ENCODE peak calls at places on chromosomes 7 and 10, in nine cellular contexts. One of them, this sample, is unnamed.

GRCh38 chr7:74199551-74200355 is 10.1 kb upstream of the LAT2 start:
- DNase-seq in NCI-H510A: no peak
- DNase-seq in activated CD4-positive, alpha-beta T cell treated with anti-CD3 and anti-CD28 coated beads, Interleukin-2, amount 50 U/mL, for 24 hours: no peak
- DNase-seq in T follicular helper cell: no peak
- DNase-seq in lung: no peak
- DNase-seq in NCI-H2171: no peak
- DNase-seq in T-helper 1 cell: no peak
- DNase-seq in nucleus accumbens: no peak
- DNase-seq in GM03348: no peak
- DNase-seq in this sample: no peak

GRCh38 chr7:45917658-45918057 is 3.4 kb downstream of the IGFBP3 start:
- DNase-seq in nucleus accumbens: peak; percentile 40
- DNase-seq in NCI-H510A: no peak
- DNase-seq in NCI-H2171: peak; percentile 32
- DNase-seq in T follicular helper cell: peak; percentile 61
- DNase-seq in lung: peak; percentile 77
- DNase-seq in GM03348: peak; percentile 90
- DNase-seq in T-helper 1 cell: peak; percentile 65
- DNase-seq in activated CD4-positive, alpha-beta T cell treated with anti-CD3 and anti-CD28 coated beads, Interleukin-2, amount 50 U/mL, for 24 hours: peak; percentile 64
- DNase-seq in this sample: no peak

GRCh38 chr7:83827036-83827435 is 178.1 kb upstream of the SEMA3E start:
- DNase-seq in lung: no peak
- DNase-seq in T follicular helper cell: no peak
- DNase-seq in GM03348: no peak
- DNase-seq in activated CD4-positive, alpha-beta T cell treated with anti-CD3 and anti-CD28 coated beads, Interleukin-2, amount 50 U/mL, for 24 hours: no peak
- DNase-seq in T-helper 1 cell: no peak
- DNase-seq in NCI-H2171: no peak
- DNase-seq in nucleus accumbens: no peak
- DNase-seq in NCI-H510A: no peak
- DNase-seq in this sample: no peak

GRCh38 chr10:86931872-86932271 is 25.5 kb downstream of the MMRN2 start:
- DNase-seq in NCI-H2171: no peak
- DNase-seq in nucleus accumbens: no peak
- DNase-seq in activated CD4-positive, alpha-beta T cell treated with anti-CD3 and anti-CD28 coated beads, Interleukin-2, amount 50 U/mL, for 24 hours: no peak
- DNase-seq in GM03348: peak; percentile 31
- DNase-seq in T-helper 1 cell: no peak
- DNase-seq in lung: no peak
- DNase-seq in NCI-H510A: no peak
- DNase-seq in T follicular helper cell: no peak
- DNase-seq in this sample: no peak

GRCh38 chr10:34558093-34558492 is 257.0 kb downstream of the PARD3 start:
- DNase-seq in T-helper 1 cell: no peak
- DNase-seq in GM03348: no peak
- DNase-seq in NCI-H2171: no peak
- DNase-seq in lung: no peak
- DNase-seq in nucleus accumbens: no peak
- DNase-seq in activated CD4-positive, alpha-beta T cell treated with anti-CD3 and anti-CD28 coated beads, Interleukin-2, amount 50 U/mL, for 24 hours: no peak
- DNase-seq in NCI-H510A: no peak
- DNase-seq in T follicular helper cell: no peak
- DNase-seq in this sample: no peak

GRCh38 chr7:18958627-18959026 is 158.8 kb downstream of the TWIST1 start:
- DNase-seq in activated CD4-positive, alpha-beta T cell treated with anti-CD3 and anti-CD28 coated beads, Interleukin-2, amount 50 U/mL, for 24 hours: no peak
- DNase-seq in lung: no peak
- DNase-seq in NCI-H510A: no peak
- DNase-seq in T-helper 1 cell: no peak
- DNase-seq in nucleus accumbens: no peak
- DNase-seq in GM03348: peak; percentile 37
- DNase-seq in NCI-H2171: no peak
- DNase-seq in T follicular helper cell: no peak
- DNase-seq in this sample: no peak

GRCh38 chr10:51700228-51700835 is 937 bp upstream of the CSTF2T start:
- DNase-seq in T follicular helper cell: no peak
- DNase-seq in NCI-H2171: no peak
- DNase-seq in lung: peak; percentile 47
- DNase-seq in NCI-H510A: peak; percentile 41
- DNase-seq in nucleus accumbens: no peak
- DNase-seq in activated CD4-positive, alpha-beta T cell treated with anti-CD3 and anti-CD28 coated beads, Interleukin-2, amount 50 U/mL, for 24 hours: peak; percentile 30
- DNase-seq in GM03348: no peak
- DNase-seq in T-helper 1 cell: no peak
- DNase-seq in this sample: no peak

GRCh38 chr10:2772791-2773644 is 294.3 kb upstream of the PFKP start:
- DNase-seq in NCI-H510A: peak; percentile 67
- DNase-seq in activated CD4-positive, alpha-beta T cell treated with anti-CD3 and anti-CD28 coated beads, Interleukin-2, amount 50 U/mL, for 24 hours: no peak
- DNase-seq in NCI-H2171: no peak
- DNase-seq in T follicular helper cell: no peak
- DNase-seq in nucleus accumbens: no peak
- DNase-seq in T-helper 1 cell: no peak
- DNase-seq in GM03348: no peak
- DNase-seq in lung: no peak
- DNase-seq in this sample: no peak

GRCh38 chr10:17257466-17258321 is 29.7 kb downstream of the VIM start:
- DNase-seq in lung: peak; percentile 60
- DNase-seq in T-helper 1 cell: peak; percentile 49
- DNase-seq in NCI-H510A: no peak
- DNase-seq in nucleus accumbens: peak; percentile 12
- DNase-seq in activated CD4-positive, alpha-beta T cell treated with anti-CD3 and anti-CD28 coated beads, Interleukin-2, amount 50 U/mL, for 24 hours: peak; percentile 59
- DNase-seq in T follicular helper cell: peak; percentile 30
- DNase-seq in GM03348: peak; percentile 76
- DNase-seq in NCI-H2171: no peak
- DNase-seq in this sample: peak; percentile 68

GRCh38 chr10:48523212-48523819 is 81.6 kb downstream of the ARHGAP22 start:
- DNase-seq in NCI-H2171: no peak
- DNase-seq in NCI-H510A: no peak
- DNase-seq in T follicular helper cell: no peak
- DNase-seq in activated CD4-positive, alpha-beta T cell treated with anti-CD3 and anti-CD28 coated beads, Interleukin-2, amount 50 U/mL, for 24 hours: no peak
- DNase-seq in nucleus accumbens: no peak
- DNase-seq in lung: peak; percentile 46
- DNase-seq in GM03348: peak; percentile 95
- DNase-seq in T-helper 1 cell: no peak
- DNase-seq in this sample: peak; percentile 83

GRCh38 chr10:79298403-79299244 is 48.6 kb upstream of the PPIF start:
- DNase-seq in lung: no peak
- DNase-seq in NCI-H2171: no peak
- DNase-seq in GM03348: peak; percentile 96
- DNase-seq in T follicular helper cell: no peak
- DNase-seq in NCI-H510A: no peak
- DNase-seq in T-helper 1 cell: no peak
- DNase-seq in activated CD4-positive, alpha-beta T cell treated with anti-CD3 and anti-CD28 coated beads, Interleukin-2, amount 50 U/mL, for 24 hours: no peak
- DNase-seq in nucleus accumbens: no peak
- DNase-seq in this sample: peak; percentile 86

GRCh38 chr7:75072978-75073282 is 672 bp downstream of the RCC1L start:
- DNase-seq in activated CD4-positive, alpha-beta T cell treated with anti-CD3 and anti-CD28 coated beads, Interleukin-2, amount 50 U/mL, for 24 hours: no peak
- DNase-seq in NCI-H510A: no peak
- DNase-seq in lung: no peak
- DNase-seq in GM03348: no peak
- DNase-seq in T-helper 1 cell: no peak
- DNase-seq in NCI-H2171: no peak
- DNase-seq in T follicular helper cell: no peak
- DNase-seq in nucleus accumbens: no peak
- DNase-seq in this sample: no peak

GRCh38 chr10:36254191-36254590 is 612.1 kb upstream of the FZD8 start:
- DNase-seq in activated CD4-positive, alpha-beta T cell treated with anti-CD3 and anti-CD28 coated beads, Interleukin-2, amount 50 U/mL, for 24 hours: no peak
- DNase-seq in lung: peak; percentile 32
- DNase-seq in T-helper 1 cell: no peak
- DNase-seq in NCI-H2171: peak; percentile 3
- DNase-seq in NCI-H510A: no peak
- DNase-seq in nucleus accumbens: no peak
- DNase-seq in T follicular helper cell: no peak
- DNase-seq in GM03348: no peak
- DNase-seq in this sample: peak; percentile 2

GRCh38 chr7:128032605-128033235 is 1.5 kb upstream of the LRRC4 start:
- DNase-seq in lung: no peak
- DNase-seq in NCI-H510A: no peak
- DNase-seq in T-helper 1 cell: no peak
- DNase-seq in NCI-H2171: no peak
- DNase-seq in nucleus accumbens: peak; percentile 45
- DNase-seq in GM03348: peak; percentile 60
- DNase-seq in T follicular helper cell: no peak
- DNase-seq in activated CD4-positive, alpha-beta T cell treated with anti-CD3 and anti-CD28 coated beads, Interleukin-2, amount 50 U/mL, for 24 hours: no peak
- DNase-seq in this sample: no peak

GRCh38 chr10:43881657-43882056 is 233.0 kb upstream of the ZNF32 start:
- DNase-seq in activated CD4-positive, alpha-beta T cell treated with anti-CD3 and anti-CD28 coated beads, Interleukin-2, amount 50 U/mL, for 24 hours: no peak
- DNase-seq in GM03348: no peak
- DNase-seq in T follicular helper cell: no peak
- DNase-seq in nucleus accumbens: no peak
- DNase-seq in NCI-H2171: no peak
- DNase-seq in NCI-H510A: no peak
- DNase-seq in lung: no peak
- DNase-seq in T-helper 1 cell: no peak
- DNase-seq in this sample: no peak

GRCh38 chr7:151990567-151990966 is 34.3 kb downstream of the GALNTL5 start:
- DNase-seq in lung: no peak
- DNase-seq in NCI-H2171: no peak
- DNase-seq in GM03348: no peak
- DNase-seq in T-helper 1 cell: no peak
- DNase-seq in nucleus accumbens: no peak
- DNase-seq in NCI-H510A: no peak
- DNase-seq in activated CD4-positive, alpha-beta T cell treated with anti-CD3 and anti-CD28 coated beads, Interleukin-2, amount 50 U/mL, for 24 hours: no peak
- DNase-seq in T follicular helper cell: no peak
- DNase-seq in this sample: no peak

GRCh38 chr10:94125856-94126255 is 132.1 kb downstream of the PLCE1 start:
- DNase-seq in NCI-H2171: no peak
- DNase-seq in T-helper 1 cell: no peak
- DNase-seq in activated CD4-positive, alpha-beta T cell treated with anti-CD3 and anti-CD28 coated beads, Interleukin-2, amount 50 U/mL, for 24 hours: no peak
- DNase-seq in GM03348: peak; percentile 63
- DNase-seq in NCI-H510A: no peak
- DNase-seq in nucleus accumbens: no peak
- DNase-seq in T follicular helper cell: no peak
- DNase-seq in lung: no peak
- DNase-seq in this sample: peak; percentile 40

GRCh38 chr10:132319853-132320669 is 11.9 kb upstream of the LRRC27 start:
- DNase-seq in nucleus accumbens: no peak
- DNase-seq in lung: no peak
- DNase-seq in T-helper 1 cell: no peak
- DNase-seq in NCI-H2171: no peak
- DNase-seq in activated CD4-positive, alpha-beta T cell treated with anti-CD3 and anti-CD28 coated beads, Interleukin-2, amount 50 U/mL, for 24 hours: no peak
- DNase-seq in NCI-H510A: no peak
- DNase-seq in GM03348: peak; percentile 90
- DNase-seq in T follicular helper cell: no peak
- DNase-seq in this sample: peak; percentile 86

GRCh38 chr7:2312272-2312929 is 1.8 kb downstream of the SNX8 start:
- DNase-seq in activated CD4-positive, alpha-beta T cell treated with anti-CD3 and anti-CD28 coated beads, Interleukin-2, amount 50 U/mL, for 24 hours: no peak
- DNase-seq in nucleus accumbens: no peak
- DNase-seq in GM03348: peak; percentile 4
- DNase-seq in T follicular helper cell: no peak
- DNase-seq in NCI-H2171: no peak
- DNase-seq in T-helper 1 cell: no peak
- DNase-seq in NCI-H510A: no peak
- DNase-seq in lung: no peak
- DNase-seq in this sample: no peak

GRCh38 chr7:73865738-73866445 is 4.9 kb downstream of the TMEM270 start:
- DNase-seq in nucleus accumbens: peak; percentile 14
- DNase-seq in T follicular helper cell: no peak
- DNase-seq in T-helper 1 cell: no peak
- DNase-seq in GM03348: peak; percentile 84
- DNase-seq in NCI-H510A: no peak
- DNase-seq in NCI-H2171: peak; percentile 14
- DNase-seq in activated CD4-positive, alpha-beta T cell treated with anti-CD3 and anti-CD28 coated beads, Interleukin-2, amount 50 U/mL, for 24 hours: no peak
- DNase-seq in lung: no peak
- DNase-seq in this sample: peak; percentile 34

GRCh38 chr7:106071356-106071998 is 40.6 kb downstream of the SYPL1 start:
- DNase-seq in T follicular helper cell: peak; percentile 12
- DNase-seq in nucleus accumbens: no peak
- DNase-seq in NCI-H2171: no peak
- DNase-seq in activated CD4-positive, alpha-beta T cell treated with anti-CD3 and anti-CD28 coated beads, Interleukin-2, amount 50 U/mL, for 24 hours: peak; percentile 38
- DNase-seq in lung: peak; percentile 54
- DNase-seq in GM03348: no peak
- DNase-seq in T-helper 1 cell: peak; percentile 15
- DNase-seq in NCI-H510A: peak; percentile 64
- DNase-seq in this sample: no peak

GRCh38 chr7:144818516-144818915 is 17.3 kb downstream of the TPK1 start:
- DNase-seq in lung: no peak
- DNase-seq in NCI-H510A: no peak
- DNase-seq in activated CD4-positive, alpha-beta T cell treated with anti-CD3 and anti-CD28 coated beads, Interleukin-2, amount 50 U/mL, for 24 hours: peak; percentile 36
- DNase-seq in GM03348: no peak
- DNase-seq in T-helper 1 cell: peak; percentile 60
- DNase-seq in NCI-H2171: peak; percentile 25
- DNase-seq in nucleus accumbens: no peak
- DNase-seq in T follicular helper cell: peak; percentile 56
- DNase-seq in this sample: no peak

GRCh38 chr7:44639701-44640321 is 33.4 kb downstream of the OGDH start:
- DNase-seq in nucleus accumbens: peak; percentile 38
- DNase-seq in NCI-H2171: no peak
- DNase-seq in NCI-H510A: peak; percentile 50
- DNase-seq in activated CD4-positive, alpha-beta T cell treated with anti-CD3 and anti-CD28 coated beads, Interleukin-2, amount 50 U/mL, for 24 hours: no peak
- DNase-seq in T follicular helper cell: no peak
- DNase-seq in T-helper 1 cell: no peak
- DNase-seq in lung: peak; percentile 58
- DNase-seq in GM03348: peak; percentile 74
- DNase-seq in this sample: no peak

GRCh38 chr10:5971315-5971832 is 6.0 kb downstream of the IL15RA start:
- DNase-seq in T-helper 1 cell: no peak
- DNase-seq in NCI-H510A: no peak
- DNase-seq in NCI-H2171: no peak
- DNase-seq in activated CD4-positive, alpha-beta T cell treated with anti-CD3 and anti-CD28 coated beads, Interleukin-2, amount 50 U/mL, for 24 hours: peak; percentile 7
- DNase-seq in GM03348: no peak
- DNase-seq in lung: peak; percentile 40
- DNase-seq in T follicular helper cell: no peak
- DNase-seq in nucleus accumbens: no peak
- DNase-seq in this sample: no peak

GRCh38 chr10:96671207-96671890 is 49.0 kb downstream of the PIK3AP1 start:
- DNase-seq in NCI-H2171: no peak
- DNase-seq in GM03348: no peak
- DNase-seq in NCI-H510A: no peak
- DNase-seq in T follicular helper cell: no peak
- DNase-seq in T-helper 1 cell: no peak
- DNase-seq in activated CD4-positive, alpha-beta T cell treated with anti-CD3 and anti-CD28 coated beads, Interleukin-2, amount 50 U/mL, for 24 hours: no peak
- DNase-seq in nucleus accumbens: no peak
- DNase-seq in lung: no peak
- DNase-seq in this sample: no peak

GRCh38 chr7:81768951-81769778 is 682 bp downstream of the HGF start:
- DNase-seq in NCI-H510A: no peak
- DNase-seq in lung: no peak
- DNase-seq in T follicular helper cell: no peak
- DNase-seq in GM03348: no peak
- DNase-seq in T-helper 1 cell: no peak
- DNase-seq in nucleus accumbens: no peak
- DNase-seq in activated CD4-positive, alpha-beta T cell treated with anti-CD3 and anti-CD28 coated beads, Interleukin-2, amount 50 U/mL, for 24 hours: no peak
- DNase-seq in NCI-H2171: no peak
- DNase-seq in this sample: no peak

GRCh38 chr7:7201583-7202374 is 19.4 kb downstream of the C1GALT1 start:
- DNase-seq in GM03348: no peak
- DNase-seq in nucleus accumbens: no peak
- DNase-seq in NCI-H2171: no peak
- DNase-seq in T-helper 1 cell: peak; percentile 43
- DNase-seq in NCI-H510A: no peak
- DNase-seq in activated CD4-positive, alpha-beta T cell treated with anti-CD3 and anti-CD28 coated beads, Interleukin-2, amount 50 U/mL, for 24 hours: peak; percentile 21
- DNase-seq in T follicular helper cell: peak; percentile 10
- DNase-seq in lung: no peak
- DNase-seq in this sample: no peak

GRCh38 chr7:123961731-123962130 is 36.7 kb downstream of the SPAM1 start:
- DNase-seq in GM03348: no peak
- DNase-seq in T follicular helper cell: no peak
- DNase-seq in NCI-H510A: no peak
- DNase-seq in activated CD4-positive, alpha-beta T cell treated with anti-CD3 and anti-CD28 coated beads, Interleukin-2, amount 50 U/mL, for 24 hours: no peak
- DNase-seq in T-helper 1 cell: no peak
- DNase-seq in NCI-H2171: no peak
- DNase-seq in nucleus accumbens: no peak
- DNase-seq in lung: no peak
- DNase-seq in this sample: no peak

GRCh38 chr7:101598981-101599681 is 30.0 kb downstream of the MYL10 start:
- DNase-seq in NCI-H2171: no peak
- DNase-seq in lung: no peak
- DNase-seq in activated CD4-positive, alpha-beta T cell treated with anti-CD3 and anti-CD28 coated beads, Interleukin-2, amount 50 U/mL, for 24 hours: no peak
- DNase-seq in GM03348: no peak
- DNase-seq in nucleus accumbens: no peak
- DNase-seq in NCI-H510A: no peak
- DNase-seq in T-helper 1 cell: no peak
- DNase-seq in T follicular helper cell: no peak
- DNase-seq in this sample: no peak

GRCh38 chr7:824664-825063 is 7.6 kb upstream of the SUN1 start:
- DNase-seq in T-helper 1 cell: no peak
- DNase-seq in NCI-H510A: no peak
- DNase-seq in T follicular helper cell: no peak
- DNase-seq in NCI-H2171: no peak
- DNase-seq in nucleus accumbens: no peak
- DNase-seq in activated CD4-positive, alpha-beta T cell treated with anti-CD3 and anti-CD28 coated beads, Interleukin-2, amount 50 U/mL, for 24 hours: no peak
- DNase-seq in lung: no peak
- DNase-seq in GM03348: peak; percentile 37
- DNase-seq in this sample: no peak

GRCh38 chr7:72391821-72392377 is 20.2 kb downstream of the CALN1 start:
- DNase-seq in NCI-H2171: no peak
- DNase-seq in T-helper 1 cell: no peak
- DNase-seq in nucleus accumbens: no peak
- DNase-seq in lung: no peak
- DNase-seq in T follicular helper cell: no peak
- DNase-seq in NCI-H510A: no peak
- DNase-seq in GM03348: no peak
- DNase-seq in activated CD4-positive, alpha-beta T cell treated with anti-CD3 and anti-CD28 coated beads, Interleukin-2, amount 50 U/mL, for 24 hours: no peak
- DNase-seq in this sample: no peak

This sample was measured in GM04504.